ENCODE peak calls at places on chromosomes 16 and 17, in eight cellular contexts. N is CD8-positive, alpha-beta memory T cell; K is ACHN; R is PC-9; O is NCI-H2081; C is iris pigment epithelial cell; B is GDM1; L is epithelial cell of proximal tubule. Z is an unnamed sample.

GRCh38 chr17:11925271-11926021 is 71.8 kb downstream of the ZNF18 start:
- DNase-seq in L (no peak), R (no peak), C (no peak), O (no peak), B (no peak), K (no peak), N (no peak), Z (no peak)

GRCh38 chr16:79188115-79188779 is 412.3 kb downstream of the MAF start:
- DNase-seq in C (no peak), B (no peak), K (no peak), O (no peak), N (no peak), L (no peak), R (no peak), Z (no peak)

GRCh38 chr17:42438600-42439567 is 15.8 kb upstream of the CAVIN1 start:
- DNase-seq in C (peak; percentile 41), N (no peak), B (no peak), R (no peak), O (no peak), L (no peak), K (peak; percentile 56), Z (peak; percentile 48)

GRCh38 chr17:44807817-44808155 is 22.3 kb downstream of the GJC1 start:
- DNase-seq in C (no peak), R (no peak), L (no peak), B (no peak), N (no peak), K (no peak), O (no peak), Z (no peak)

GRCh38 chr17:65514082-65514481 is 47.4 kb downstream of the AXIN2 start:
- DNase-seq in K (no peak), R (no peak), O (no peak), B (no peak), C (peak; percentile 66), N (no peak), L (no peak), Z (peak; percentile 38)

GRCh38 chr17:72930031-72930430 is 162.5 kb downstream of the SLC39A11 start:
- DNase-seq in O (no peak), B (no peak), C (no peak), R (no peak), K (no peak), N (no peak), L (no peak), Z (no peak)

GRCh38 chr17:2690165-2691068 is 21.1 kb downstream of the CLUH start:
- DNase-seq in L (no peak), C (no peak), R (no peak), K (no peak), B (no peak), N (no peak), O (no peak), Z (no peak)

GRCh38 chr17:41406205-41406604 is 8.8 kb upstream of the KRT31 start:
- DNase-seq in O (no peak), N (no peak), K (no peak), C (no peak), B (no peak), L (no peak), R (peak; percentile 35), Z (peak; percentile 66)

GRCh38 chr17:3915642-3916012 is 638 bp downstream of the P2RX1 start:
- DNase-seq in R (no peak), K (no peak), B (no peak), O (no peak), N (no peak), L (no peak), C (no peak), Z (no peak)

GRCh38 chr17:47837401-47838039 is 3.6 kb downstream of the SCRN2 start:
- DNase-seq in L (no peak), R (no peak), O (no peak), B (no peak), K (no peak), C (no peak), N (no peak), Z (no peak)

GRCh38 chr17:12549499-12549901 is 116.2 kb upstream of the MYOCD start:
- DNase-seq in K (no peak), B (no peak), L (no peak), R (no peak), O (no peak), N (no peak), C (peak; percentile 63), Z (no peak)

GRCh38 chr17:78300962-78301820 is 58.7 kb downstream of the SOCS3 start:
- DNase-seq in R (no peak), B (no peak), N (no peak), C (peak; percentile 40), K (peak; percentile 43), L (no peak), O (no peak), Z (peak; percentile 86)